ENCODE peak calls at places on chromosomes 13 and 19, in four cellular contexts. M, B, K and Z are unnamed samples.

GRCh38 chr19:47765522-47766358 is 12.8 kb upstream of the SELENOW start:
- DNase-seq in B (peak; percentile 74), K (no peak), M (peak; percentile 86), Z (peak; percentile 86)

GRCh38 chr13:103859952-103860351 is 793.7 kb upstream of the SLC10A2 start:
- DNase-seq in B (no peak), M (no peak), K (no peak), Z (no peak)

GRCh38 chr13:39433705-39434104 is 169.3 kb downstream of the LHFPL6 start:
- DNase-seq in B (no peak), M (no peak), K (no peak), Z (no peak)

GRCh38 chr13:114109646-114110045 is 22.8 kb downstream of the RASA3 start:
- DNase-seq in K (no peak), M (no peak), B (no peak), Z (no peak)

GRCh38 chr19:5873617-5874199 is 3.4 kb upstream of the FUT5 start:
- DNase-seq in B (no peak), K (no peak), M (no peak), Z (no peak)

GRCh38 chr19:42166336-42166735 is 34.1 kb upstream of the POU2F2 start:
- DNase-seq in K (no peak), M (no peak), B (no peak), Z (no peak)

GRCh38 chr13:60572003-60572792 is 175.2 kb downstream of the TDRD3 start:
- DNase-seq in M (no peak), B (no peak), K (no peak), Z (peak; percentile 85)

GRCh38 chr13:111368091-111368490 is 47.6 kb downstream of the TEX29 start:
- DNase-seq in M (no peak), B (no peak), K (no peak), Z (no peak)

GRCh38 chr13:49217962-49218492 is 2.1 kb upstream of the MLNR start:
- DNase-seq in M (no peak), B (no peak), K (no peak), Z (no peak)

GRCh38 chr13:50448535-50448981 is 394.9 kb downstream of the DLEU7 start:
- DNase-seq in M (peak; percentile 14), B (no peak), K (no peak), Z (peak; percentile 95)

GRCh38 chr19:887072-887471 is 5.9 kb downstream of the MED16 start:
- DNase-seq in M (no peak), K (no peak), B (no peak), Z (peak; percentile 42)

GRCh38 chr19:17565611-17566010 is 10.2 kb downstream of the COLGALT1 start:
- DNase-seq in B (no peak), K (no peak), M (no peak), Z (no peak)

GRCh38 chr19:2462635-2463421 is 6.1 kb upstream of the LMNB2 start:
- DNase-seq in K (no peak), B (peak; percentile 62), M (peak; percentile 92), Z (peak; percentile 99)

GRCh38 chr13:100434010-100434763 is 154.4 kb downstream of the GGACT start:
- DNase-seq in M (no peak), K (no peak), B (no peak), Z (peak; percentile 44)

GRCh38 chr19:38658462-38659306 is 11.2 kb downstream of the ACTN4 start:
- DNase-seq in B (no peak), K (no peak), M (no peak), Z (peak; percentile 98)

GRCh38 chr19:38559428-38560401 is 58.0 kb downstream of the MAP4K1 start:
- DNase-seq in B (no peak), K (no peak), M (no peak), Z (no peak)

GRCh38 chr19:4437103-4437502 is 20.5 kb downstream of the UBXN6 start:
- DNase-seq in B (no peak), M (no peak), K (no peak), Z (no peak)